ENCODE peak calls at places on chromosome 13, in seven cellular contexts. J is A549, V is IMR-90, W is GM12878, Z is H1, G is K562, I is SK-N-SH. A is an unnamed sample.

GRCh38 chr13:86932935-86933334 is 738.2 kb upstream of the SLITRK5 start:
- DNase-seq in G (no peak), Z (peak; percentile 43), J (no peak), V (peak; percentile 43), I (no peak), W (no peak), A (no peak)

GRCh38 chr13:26208292-26208691 is 13.8 kb downstream of the RNF6 start:
- DNase-seq in V (no peak), I (no peak), W (no peak), G (no peak), Z (no peak), J (no peak), A (no peak)

GRCh38 chr13:25874907-25875306 is 176.9 kb downstream of the SHISA2 start:
- DNase-seq in G (no peak), Z (no peak), I (no peak), V (no peak), J (no peak), W (no peak), A (no peak)

GRCh38 chr13:69623973-69624372 is 483.7 kb upstream of the ATXN8OS start:
- DNase-seq in J (no peak), Z (no peak), V (no peak), G (no peak), I (no peak), W (no peak), A (no peak)

GRCh38 chr13:31930901-31931522 is 100.6 kb upstream of the FRY start:
- DNase-seq in V (no peak), Z (no peak), J (no peak), G (no peak), W (peak; percentile 70), I (no peak), A (no peak)

GRCh38 chr13:110944121-110944967 is 29.5 kb upstream of the ANKRD10 start:
- DNase-seq in G (peak; percentile 39), J (peak; percentile 65), Z (no peak), V (peak; percentile 69), I (peak; percentile 51), W (no peak), A (peak; percentile 52)

GRCh38 chr13:25391932-25392331 is 20.2 kb downstream of the ATP8A2 start:
- DNase-seq in W (no peak), Z (no peak), J (no peak), V (no peak), I (no peak), G (no peak), A (no peak)

GRCh38 chr13:110302986-110303385 is 4.0 kb downstream of the COL4A1 start:
- DNase-seq in G (no peak), I (no peak), J (no peak), Z (no peak), W (no peak), V (no peak), A (no peak)

GRCh38 chr13:85997587-85997986 is 198.4 kb upstream of the SLITRK6 start:
- DNase-seq in V (no peak), J (peak; percentile 54), W (no peak), Z (no peak), I (no peak), G (no peak), A (no peak)

GRCh38 chr13:34349091-34349722 is 531.3 kb downstream of the RFC3 start:
- DNase-seq in W (no peak), J (peak; percentile 79), V (peak; percentile 89), G (no peak), Z (no peak), I (no peak), A (no peak)

GRCh38 chr13:80070024-80070703 is 270.8 kb downstream of the SPRY2 start:
- DNase-seq in Z (peak; percentile 7), I (no peak), W (no peak), V (no peak), G (no peak), J (no peak), A (no peak)

GRCh38 chr13:66775196-66775595 is 454.9 kb downstream of the PCDH9 start:
- DNase-seq in G (no peak), J (no peak), Z (no peak), W (no peak), I (no peak), V (no peak), A (no peak)

GRCh38 chr13:37014609-37015008 is 14.0 kb downstream of the EXOSC8 start:
- DNase-seq in W (no peak), Z (no peak), V (peak; percentile 72), I (no peak), G (no peak), J (no peak), A (no peak)

GRCh38 chr13:88648598-88649373 is 977.6 kb downstream of the SLITRK5 start:
- DNase-seq in W (no peak), G (no peak), Z (no peak), J (no peak), V (no peak), I (no peak), A (no peak)

GRCh38 chr13:48496796-48497195 is 36.1 kb downstream of the RCBTB2 start:
- DNase-seq in Z (no peak), I (no peak), V (no peak), J (no peak), W (no peak), G (no peak), A (no peak)

GRCh38 chr13:47794963-47795362 is 206.1 kb downstream of the SUCLA2 start:
- DNase-seq in V (peak; percentile 2), Z (no peak), I (peak; percentile 26), W (no peak), J (peak; percentile 6), G (no peak), A (peak; percentile 7)

GRCh38 chr13:113728571-113729054 is 30.4 kb upstream of the TMEM255B start:
- DNase-seq in W (no peak), I (no peak), V (no peak), G (no peak), J (no peak), Z (no peak), A (no peak)

GRCh38 chr13:113724780-113725315 is 34.2 kb upstream of the TMEM255B start:
- DNase-seq in J (peak; percentile 74), Z (no peak), V (peak; percentile 23), G (peak; percentile 66), I (peak; percentile 90), W (peak; percentile 12), A (peak; percentile 53)

GRCh38 chr13:113729329-113730019 is 29.6 kb upstream of the TMEM255B start:
- DNase-seq in I (peak; percentile 70), W (no peak), V (no peak), J (peak; percentile 31), G (no peak), Z (no peak), A (no peak)

GRCh38 chr13:113724016-113724758 is 34.8 kb upstream of the TMEM255B start:
- DNase-seq in I (no peak), V (no peak), Z (no peak), W (no peak), G (no peak), J (no peak), A (no peak)

DNA sequence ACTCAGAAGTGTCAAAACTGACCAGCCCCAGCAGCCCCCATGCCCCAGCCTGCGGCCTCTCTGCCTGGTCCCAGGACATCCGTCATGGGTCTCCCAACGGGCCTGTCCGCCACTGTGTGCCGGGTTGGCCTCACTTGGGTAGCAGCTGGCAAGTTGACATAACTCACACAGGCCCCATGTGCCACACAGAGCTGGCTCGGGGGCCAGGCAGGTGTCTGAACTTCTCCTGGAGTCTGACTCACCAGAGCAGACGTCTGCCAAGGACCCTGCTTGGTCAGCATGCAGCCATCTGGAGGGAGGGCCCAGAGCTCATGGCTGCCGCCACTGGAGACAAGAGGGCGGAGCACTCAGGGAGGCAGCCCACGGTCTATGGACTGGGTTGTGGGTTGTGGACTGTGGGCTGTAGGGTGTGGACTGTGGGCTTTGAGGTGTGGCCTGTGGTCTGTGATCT is 32.0 kb upstream of the TMEM255B start:
- DNase-seq in W (no peak), I (no peak), Z (no peak), V (peak; percentile 31), J (no peak), G (no peak), A (no peak)
- TF ChIP-seq RFX5 in W (no peak), I (no peak), Z (no peak), V (no peak), J (no peak), G (no peak), A (no peak)

GRCh38 chr13:59643906-59644626 is 519.7 kb downstream of the DIAPH3 start:
- DNase-seq in I (no peak), W (no peak), V (no peak), G (no peak), J (no peak), Z (no peak), A (no peak)

GRCh38 chr13:59641758-59642157 is 522.0 kb downstream of the DIAPH3 start:
- DNase-seq in J (no peak), I (no peak), V (no peak), G (no peak), Z (no peak), W (no peak), A (no peak)

GRCh38 chr13:59638404-59638803 is 525.3 kb downstream of the DIAPH3 start:
- DNase-seq in G (no peak), W (no peak), Z (no peak), J (no peak), I (no peak), V (no peak), A (no peak)

GRCh38 chr13:59643239-59643865 is 520.4 kb downstream of the DIAPH3 start:
- DNase-seq in V (no peak), G (no peak), W (no peak), I (peak; percentile 57), Z (no peak), J (no peak), A (peak; percentile 5)

GRCh38 chr13:59641261-59641660 is 522.5 kb downstream of the DIAPH3 start:
- DNase-seq in W (no peak), J (no peak), G (no peak), Z (peak; percentile 33), V (no peak), I (no peak), A (no peak)
- TF ChIP-seq RFX5 in W (no peak), J (no peak), G (no peak), Z (no peak), V (no peak), I (no peak), A (no peak)

GRCh38 chr13:81396172-81396571 is 1055.2 kb upstream of the SPRY2 start:
- DNase-seq in W (no peak), G (no peak), V (no peak), I (no peak), J (no peak), Z (no peak), A (no peak)

GRCh38 chr13:81393110-81393509 is 1052.2 kb upstream of the SPRY2 start:
- DNase-seq in Z (no peak), J (no peak), W (no peak), G (no peak), I (no peak), V (no peak), A (no peak)

GRCh38 chr13:81395368-81395767 is 1054.4 kb upstream of the SPRY2 start:
- DNase-seq in G (peak; percentile 20), V (no peak), I (peak; percentile 67), W (no peak), Z (no peak), J (no peak), A (no peak)

GRCh38 chr13:81393686-81394085 is 1052.8 kb upstream of the SPRY2 start:
- DNase-seq in G (no peak), I (no peak), V (no peak), W (no peak), J (no peak), Z (no peak), A (no peak)

GRCh38 chr13:81394605-81395004 is 1053.7 kb upstream of the SPRY2 start:
- DNase-seq in Z (no peak), J (no peak), W (no peak), G (no peak), I (no peak), V (no peak), A (no peak)
- TF ChIP-seq RFX5 in Z (no peak), J (no peak), W (no peak), G (no peak), I (no peak), V (no peak), A (no peak)

GRCh38 chr13:24022568-24022967 is 125.3 kb upstream of the C1QTNF9B start:
- DNase-seq in V (peak; percentile 50), W (no peak), Z (no peak), I (no peak), G (no peak), J (no peak), A (no peak)
- TF ChIP-seq RFX5 in V (no peak), W (no peak), Z (no peak), I (no peak), G (no peak), J (no peak), A (no peak)

A was measured in HepG2.